ENCODE peak calls at places on chromosomes 16 and 17, in eight cellular contexts. S is OCI-LY7, C is prostate gland, H is cardiac muscle cell, V is astrocyte of the cerebellum, Q is heart right ventricle, E is stomach, J is bronchial epithelial cell. K is an unnamed sample.

GRCh38 chr16:89167425-89167941 is 4.1 kb upstream of the CDH15 start:
- DNase-seq in C (peak; percentile 65), Q (peak; percentile 74), E (peak; percentile 90), H (peak; percentile 83), J (peak; percentile 30), V (peak; percentile 16), S (peak; percentile 85), K (peak; percentile 26)

GRCh38 chr17:44773140-44773539 is 14.4 kb downstream of the ADAM11 start:
- DNase-seq in E (no peak), J (no peak), S (no peak), H (no peak), V (no peak), Q (no peak), C (no peak), K (no peak)

GRCh38 chr16:23801387-23801786 is 34.4 kb upstream of the PRKCB start:
- DNase-seq in C (peak; percentile 82), J (peak; percentile 49), Q (peak; percentile 66), S (peak; percentile 77), E (peak; percentile 85), H (peak; percentile 74), V (peak; percentile 13), K (peak; percentile 35)

GRCh38 chr16:16021988-16022682 is 72.7 kb downstream of the ABCC1 start:
- DNase-seq in S (peak; percentile 60), J (peak; percentile 92), C (peak; percentile 86), H (peak; percentile 96), V (peak; percentile 91), E (peak; percentile 96), Q (peak; percentile 96), K (peak; percentile 90)

GRCh38 chr17:58694826-58695225 is 2.4 kb downstream of the RAD51C start:
- DNase-seq in V (no peak), E (no peak), H (no peak), J (no peak), S (no peak), Q (no peak), C (no peak), K (no peak)

GRCh38 chr16:23484501-23485256 is 25.6 kb downstream of the GGA2 start:
- DNase-seq in V (no peak), Q (no peak), J (no peak), E (no peak), C (no peak), S (no peak), H (no peak), K (no peak)

GRCh38 chr17:45296003-45296832 is 20.6 kb downstream of the MAP3K14 start:
- DNase-seq in E (no peak), Q (no peak), V (no peak), J (peak; percentile 86), C (no peak), H (peak; percentile 49), S (peak; percentile 72), K (no peak)

GRCh38 chr17:6506679-6507231 is 49.6 kb downstream of the PITPNM3 start:
- DNase-seq in V (no peak), C (no peak), S (no peak), Q (no peak), J (peak; percentile 84), H (peak; percentile 66), E (peak; percentile 45), K (no peak)

GRCh38 chr17:74332763-74333220 is 6.8 kb downstream of the KIF19 start:
- DNase-seq in Q (no peak), H (no peak), C (no peak), E (no peak), V (no peak), J (no peak), S (peak; percentile 44), K (no peak)

GRCh38 chr17:45430738-45431530 is 1.7 kb downstream of the ARHGAP27 start:
- DNase-seq in C (peak; percentile 88), E (peak; percentile 84), Q (no peak), J (peak; percentile 77), V (no peak), H (peak; percentile 14), S (peak; percentile 37), K (no peak)

GRCh38 chr17:16322636-16323035 is 30.6 kb downstream of the CENPV start:
- DNase-seq in H (peak; percentile 19), Q (no peak), V (peak; percentile 40), E (no peak), C (no peak), J (no peak), S (no peak), K (peak; percentile 70)

GRCh38 chr16:89150090-89150835 is 21.3 kb upstream of the CDH15 start:
- DNase-seq in H (no peak), J (peak; percentile 61), S (no peak), E (no peak), Q (no peak), C (no peak), V (no peak), K (no peak)

GRCh38 chr17:82517230-82517865 is 2.2 kb upstream of the FOXK2 start:
- DNase-seq in C (no peak), H (peak; percentile 37), S (no peak), E (peak; percentile 49), Q (no peak), J (peak; percentile 55), V (no peak), K (no peak)

GRCh38 chr17:68897557-68897956 is 57.6 kb downstream of the ABCA8 start:
- DNase-seq in H (no peak), J (no peak), Q (no peak), V (no peak), S (no peak), E (no peak), C (no peak), K (no peak)

GRCh38 chr17:304461-304860 is 48.1 kb downstream of the RPH3AL start:
- DNase-seq in J (no peak), Q (peak; percentile 38), E (no peak), V (no peak), S (no peak), H (no peak), C (peak; percentile 30), K (no peak)

GRCh38 chr17:82407255-82407654 is 10.9 kb upstream of the HEXD start:
- DNase-seq in C (no peak), S (no peak), E (peak; percentile 35), V (peak; percentile 15), Q (peak; percentile 61), J (peak; percentile 18), H (no peak), K (no peak)

GRCh38 chr16:27083861-27084261 is 17.1 kb downstream of the C16orf82 start:
- DNase-seq in S (peak; percentile 10), C (no peak), Q (peak; percentile 16), V (no peak), E (no peak), H (no peak), J (no peak), K (no peak)

GRCh38 chr16:89615596-89616090 is 2.2 kb downstream of the DPEP1 start:
- DNase-seq in E (peak; percentile 47), C (no peak), V (no peak), Q (no peak), H (peak; percentile 19), J (no peak), S (no peak), K (no peak)

GRCh38 chr16:89720859-89721643 is at the start of the genes VPS9D1 and ZNF276:
- DNase-seq in J (peak; percentile 46), E (peak; percentile 86), V (no peak), H (peak; percentile 85), S (peak; percentile 80), Q (peak; percentile 88), C (peak; percentile 74), K (peak; percentile 26)

GRCh38 chr17:37476431-37477130 is 13.1 kb upstream of the DUSP14 start:
- DNase-seq in H (peak; percentile 50), J (peak; percentile 78), E (no peak), C (peak; percentile 82), Q (peak; percentile 30), S (no peak), V (no peak), K (no peak)

GRCh38 chr17:77427471-77427991 is 286.8 kb downstream of the SEC14L1 start:
- DNase-seq in E (no peak), J (peak; percentile 67), V (no peak), Q (no peak), H (peak; percentile 83), C (no peak), S (no peak), K (no peak)
- TF ChIP-seq CTCF in E (no peak), J (no peak), V (no peak), Q (no peak), H (no peak), C (no peak), S (no peak), K (no peak)

DNA sequence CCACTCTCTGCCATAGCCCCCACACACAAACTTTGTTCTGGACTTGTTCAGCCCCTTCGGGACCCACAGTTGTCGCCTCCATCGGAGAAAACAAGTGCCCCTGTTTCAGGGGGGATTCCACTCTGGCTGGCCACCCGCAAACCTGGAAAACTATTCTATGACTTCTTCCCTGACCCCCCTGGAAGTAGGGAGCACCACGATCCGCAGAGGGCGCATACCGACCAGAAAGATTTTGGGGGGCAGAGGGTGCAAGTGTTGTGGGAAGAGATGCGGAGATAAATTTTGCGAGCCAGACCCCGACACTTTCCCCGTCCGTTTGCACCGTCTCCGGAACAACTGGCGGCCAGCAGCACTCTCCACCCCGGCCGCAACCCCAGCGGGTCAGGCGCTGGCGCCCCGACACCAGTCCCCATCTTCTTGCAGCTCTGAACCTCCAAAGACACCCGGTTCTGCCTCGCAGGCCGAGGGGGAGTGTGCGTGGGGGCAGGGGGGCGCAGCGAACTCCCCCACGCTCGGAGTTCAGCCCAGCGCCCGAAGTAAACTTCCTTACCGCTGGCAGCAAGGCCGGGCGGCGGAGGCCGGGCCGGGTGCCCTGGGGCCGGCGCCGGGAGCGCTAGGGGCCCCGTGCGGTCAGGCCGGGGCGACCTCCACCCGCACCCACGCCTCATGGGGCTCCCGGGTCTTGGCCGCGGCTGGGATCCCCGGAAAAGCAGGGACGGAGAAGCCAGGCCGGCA is 744 bp downstream of the SALL1 start:
- DNase-seq in Q (no peak), H (peak; percentile 21), J (no peak), V (no peak), C (no peak), E (no peak), S (no peak), K (no peak)
- H3K4me3 ChIP-seq in Q (peak overlapping the region; percentile 49), H (peak overlapping the region; percentile 68), J (no peak overlapping the region), V (peak overlapping the region; percentile 58), C (peak overlapping the region; percentile 19), E (peak overlapping the region; percentile 45), S (no peak overlapping the region), K (peak overlapping the region; percentile 85)

GRCh38 chr16:28875134-28876015 is 2.9 kb upstream of the ATP2A1 start:
- DNase-seq in J (no peak), H (no peak), E (no peak), C (no peak), V (no peak), S (no peak), Q (no peak), K (no peak)
- TF ChIP-seq CTCF in J (no peak), H (no peak), E (no peak), C (no peak), V (no peak), S (peak; percentile 55), Q (no peak), K (no peak)

DNA sequence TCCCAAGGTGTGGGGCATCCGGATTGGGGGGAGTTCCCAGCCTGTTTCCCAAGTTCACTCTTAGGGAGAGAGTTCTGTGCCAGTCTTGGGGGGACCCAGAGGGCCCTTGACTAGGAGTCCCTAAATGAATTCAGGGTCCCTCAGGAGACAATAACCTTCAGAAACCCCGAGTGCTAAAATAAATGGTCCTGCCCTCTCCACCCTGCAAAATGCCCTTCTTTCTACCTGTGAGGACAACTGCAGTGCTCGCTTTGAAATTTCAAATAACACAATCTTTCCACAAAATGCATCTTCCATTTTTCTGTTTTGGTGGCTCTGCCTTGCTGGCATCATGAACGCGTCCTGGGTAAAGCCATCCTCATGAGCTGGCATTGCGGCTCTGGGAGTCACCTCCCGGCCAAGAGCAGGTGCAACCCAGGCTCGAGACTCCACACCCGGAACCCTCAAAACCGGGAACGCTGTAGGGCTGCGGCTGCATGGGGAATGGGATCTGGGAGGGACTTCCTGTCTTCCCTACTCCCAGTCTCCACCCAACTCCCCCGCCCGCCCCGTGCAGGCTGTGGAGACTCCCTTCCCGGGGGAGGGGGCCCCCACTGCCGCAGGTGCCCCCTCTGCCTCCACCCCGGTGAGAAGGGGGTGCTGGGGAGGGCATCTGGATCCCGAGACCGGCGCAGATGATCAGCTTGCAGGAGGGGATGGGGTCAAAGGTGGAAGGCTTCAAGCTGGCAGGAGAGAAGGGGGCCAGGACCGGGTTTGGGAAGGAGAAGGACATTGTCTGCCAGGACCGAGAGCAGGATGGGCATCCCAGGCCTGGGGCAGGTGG is at the start of gene ZNF205:
- DNase-seq in Q (peak; percentile 79), E (peak; percentile 79), S (no peak), V (peak; percentile 36), H (peak; percentile 78), J (peak; percentile 59), C (peak; percentile 64), K (no peak)
- H3K4me3 ChIP-seq in Q (peak within 1 kb of the TSS; percentile 64), E (peak within 1 kb of the TSS; percentile 80), S (peak within 1 kb of the TSS; percentile 59), V (peak within 1 kb of the TSS; percentile 79), H (peak within 1 kb of the TSS; percentile 99), J (peak within 1 kb of the TSS; percentile 95), C (peak within 1 kb of the TSS; percentile 59), K (peak within 1 kb of the TSS; percentile 97)